ENCODE peak calls at places on chromosomes 2 and 18, in four cellular contexts. One of them, this sample, is unnamed.

GRCh38 chr2:153645640-153646039 is 167.1 kb upstream of the RPRM start:
- DNase-seq in GM06990: no peak
- DNase-seq in uterus: no peak
- DNase-seq in fibroblast of mammary gland: no peak
- DNase-seq in this sample: no peak

GRCh38 chr2:109528811-109529501 is 84.8 kb downstream of the SEPTIN10 start:
- DNase-seq in fibroblast of mammary gland: no peak
- DNase-seq in uterus: no peak
- DNase-seq in GM06990: no peak
- DNase-seq in this sample: no peak

GRCh38 chr2:124048664-124049063 is 23.6 kb downstream of the CNTNAP5 start:
- DNase-seq in uterus: no peak
- DNase-seq in GM06990: no peak
- DNase-seq in fibroblast of mammary gland: no peak
- DNase-seq in this sample: no peak

GRCh38 chr2:14492920-14493503 is 139.5 kb upstream of the LRATD1 start:
- DNase-seq in uterus: no peak
- DNase-seq in GM06990: no peak
- DNase-seq in fibroblast of mammary gland: peak; percentile 93
- DNase-seq in this sample: no peak

GRCh38 chr2:30566675-30567074 is 119.6 kb downstream of the LCLAT1 start:
- DNase-seq in uterus: no peak
- DNase-seq in fibroblast of mammary gland: peak; percentile 69
- DNase-seq in GM06990: no peak
- DNase-seq in this sample: no peak

GRCh38 chr2:240051697-240052096 is 1.6 kb downstream of the OR6B3 start:
- DNase-seq in uterus: no peak
- DNase-seq in GM06990: no peak
- DNase-seq in fibroblast of mammary gland: no peak
- DNase-seq in this sample: no peak

GRCh38 chr2:33477473-33478468 is 1.3 kb downstream of the RASGRP3 start:
- DNase-seq in uterus: no peak
- DNase-seq in GM06990: no peak
- DNase-seq in fibroblast of mammary gland: no peak
- DNase-seq in this sample: peak; percentile 91

GRCh38 chr2:23616630-23617029 is 231.7 kb downstream of the KLHL29 start:
- DNase-seq in uterus: no peak
- DNase-seq in GM06990: no peak
- DNase-seq in fibroblast of mammary gland: no peak
- DNase-seq in this sample: no peak

GRCh38 chr18:63775166-63775730 is at the start of gene SERPINB7:
- DNase-seq in GM06990: no peak
- DNase-seq in uterus: no peak
- DNase-seq in fibroblast of mammary gland: peak; percentile 93
- DNase-seq in this sample: no peak

GRCh38 chr18:44536041-44536440 is 144.6 kb upstream of the SETBP1 start:
- DNase-seq in GM06990: no peak
- DNase-seq in uterus: no peak
- DNase-seq in fibroblast of mammary gland: peak; percentile 90
- DNase-seq in this sample: no peak

GRCh38 chr2:99697811-99698568 is 208.2 kb upstream of the REV1 start:
- DNase-seq in fibroblast of mammary gland: peak; percentile 83
- DNase-seq in GM06990: no peak
- DNase-seq in uterus: no peak
- DNase-seq in this sample: no peak

GRCh38 chr2:9803023-9803805 is 40.1 kb upstream of the TAF1B start:
- DNase-seq in GM06990: no peak
- DNase-seq in fibroblast of mammary gland: peak; percentile 60
- DNase-seq in uterus: no peak
- DNase-seq in this sample: no peak

GRCh38 chr2:240477916-240478315 is 42.5 kb downstream of the GPC1 start:
- DNase-seq in uterus: no peak
- DNase-seq in GM06990: no peak
- DNase-seq in fibroblast of mammary gland: no peak
- DNase-seq in this sample: no peak

GRCh38 chr2:84257871-84258270 is 201.2 kb downstream of the SUCLG1 start:
- DNase-seq in GM06990: no peak
- DNase-seq in fibroblast of mammary gland: no peak
- DNase-seq in uterus: no peak
- DNase-seq in this sample: no peak

GRCh38 chr2:174486614-174487535 is at the start of gene GPR155:
- DNase-seq in uterus: peak; percentile 99
- DNase-seq in fibroblast of mammary gland: peak; percentile 96
- DNase-seq in GM06990: peak; percentile 95
- DNase-seq in this sample: peak; percentile 100

GRCh38 chr2:239570971-239571520 is 170.2 kb upstream of the HDAC4 start:
- DNase-seq in uterus: no peak
- DNase-seq in GM06990: no peak
- DNase-seq in fibroblast of mammary gland: no peak
- DNase-seq in this sample: no peak

GRCh38 chr18:46096651-46097300 is 1.3 kb downstream of the ATP5F1A start:
- DNase-seq in GM06990: no peak
- DNase-seq in fibroblast of mammary gland: peak; percentile 19
- DNase-seq in uterus: no peak
- DNase-seq in this sample: peak; percentile 65

GRCh38 chr2:219726916-219727315 is 99.5 kb downstream of the SLC4A3 start:
- DNase-seq in GM06990: no peak
- DNase-seq in fibroblast of mammary gland: no peak
- DNase-seq in uterus: no peak
- DNase-seq in this sample: no peak

GRCh38 chr2:27086722-27087446 is at the start of gene KHK:
- DNase-seq in GM06990: no peak
- DNase-seq in uterus: peak; percentile 66
- DNase-seq in fibroblast of mammary gland: no peak
- DNase-seq in this sample: no peak

GRCh38 chr2:162301151-162301804 is 17.2 kb downstream of the IFIH1 start:
- DNase-seq in uterus: peak; percentile 41
- DNase-seq in fibroblast of mammary gland: peak; percentile 74
- DNase-seq in GM06990: peak; percentile 28
- DNase-seq in this sample: peak; percentile 67

GRCh38 chr2:241413929-241414580 is 58.0 kb downstream of the FARP2 start:
- DNase-seq in GM06990: no peak
- DNase-seq in uterus: no peak
- DNase-seq in fibroblast of mammary gland: peak; percentile 45
- DNase-seq in this sample: no peak

GRCh38 chr18:46332956-46333355 is 228.8 kb downstream of the HAUS1 start:
- DNase-seq in GM06990: no peak
- DNase-seq in uterus: no peak
- DNase-seq in fibroblast of mammary gland: no peak
- DNase-seq in this sample: no peak

GRCh38 chr2:60554649-60555065 is 1.2 kb upstream of the BCL11A start:
- DNase-seq in GM06990: no peak
- DNase-seq in uterus: no peak
- DNase-seq in fibroblast of mammary gland: no peak
- DNase-seq in this sample: no peak

GRCh38 chr2:216696321-216696720 is 972 bp upstream of the IGFBP5 start:
- DNase-seq in GM06990: no peak
- DNase-seq in uterus: peak; percentile 15
- DNase-seq in fibroblast of mammary gland: no peak
- DNase-seq in this sample: no peak

DNA sequence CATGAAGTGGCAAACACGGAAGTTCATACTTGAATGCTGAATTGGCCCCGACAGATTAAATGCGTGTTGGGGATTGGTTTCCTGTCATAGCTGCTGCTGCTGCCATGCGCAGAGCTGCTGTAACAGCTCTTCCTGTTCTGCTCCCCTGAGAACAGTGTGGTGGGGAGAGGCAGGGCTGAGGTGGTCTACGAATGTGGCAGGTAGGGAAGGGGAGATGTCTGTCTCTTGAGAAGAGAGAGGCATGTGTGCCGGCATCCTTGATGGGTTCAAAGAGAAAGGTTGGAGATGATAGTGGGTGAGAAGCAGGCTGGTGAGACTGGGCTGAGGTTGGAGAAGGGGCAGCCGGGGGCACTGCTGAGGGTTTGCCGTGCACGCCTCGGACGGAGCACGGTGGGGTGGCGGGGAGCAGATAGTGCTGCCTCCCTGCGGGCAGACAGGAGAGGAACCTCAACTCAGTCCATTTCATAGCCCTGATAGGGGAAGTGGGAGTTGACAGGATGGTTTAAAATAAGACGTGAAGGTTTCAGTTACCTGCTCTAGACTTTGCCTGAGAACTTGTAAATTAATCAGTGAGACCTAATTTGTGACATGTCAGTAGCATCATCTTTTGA is 46.1 kb downstream of the TMEM185B start:
- DNase-seq in uterus: no peak
- DNase-seq in GM06990: peak; percentile 90
- DNase-seq in fibroblast of mammary gland: no peak
- DNase-seq in this sample: peak; percentile 95
- TF ChIP-seq CTCF in uterus: no peak
- TF ChIP-seq CTCF in GM06990: peak; percentile 82
- TF ChIP-seq CTCF in fibroblast of mammary gland: no peak
- TF ChIP-seq CTCF in this sample: peak; percentile 76

GRCh38 chr2:78861546-78861945 is 164.0 kb upstream of the REG3G start:
- DNase-seq in GM06990: no peak
- DNase-seq in fibroblast of mammary gland: no peak
- DNase-seq in uterus: no peak
- DNase-seq in this sample: peak; percentile 21
- TF ChIP-seq CTCF in GM06990: peak; percentile 29
- TF ChIP-seq CTCF in fibroblast of mammary gland: no peak
- TF ChIP-seq CTCF in uterus: no peak
- TF ChIP-seq CTCF in this sample: peak; percentile 36

GRCh38 chr2:226330206-226330605 is 469.4 kb downstream of the IRS1 start:
- DNase-seq in uterus: no peak
- DNase-seq in fibroblast of mammary gland: no peak
- DNase-seq in GM06990: no peak
- DNase-seq in this sample: no peak

GRCh38 chr2:226334981-226335720 is 464.5 kb downstream of the IRS1 start:
- DNase-seq in uterus: no peak
- DNase-seq in fibroblast of mammary gland: peak; percentile 10
- DNase-seq in GM06990: peak; percentile 17
- DNase-seq in this sample: no peak

GRCh38 chr2:226336283-226336682 is 463.3 kb downstream of the IRS1 start:
- DNase-seq in fibroblast of mammary gland: no peak
- DNase-seq in uterus: no peak
- DNase-seq in GM06990: no peak
- DNase-seq in this sample: no peak

GRCh38 chr2:226329180-226329579 is 470.4 kb downstream of the IRS1 start:
- DNase-seq in fibroblast of mammary gland: no peak
- DNase-seq in uterus: no peak
- DNase-seq in GM06990: no peak
- DNase-seq in this sample: no peak

DNA sequence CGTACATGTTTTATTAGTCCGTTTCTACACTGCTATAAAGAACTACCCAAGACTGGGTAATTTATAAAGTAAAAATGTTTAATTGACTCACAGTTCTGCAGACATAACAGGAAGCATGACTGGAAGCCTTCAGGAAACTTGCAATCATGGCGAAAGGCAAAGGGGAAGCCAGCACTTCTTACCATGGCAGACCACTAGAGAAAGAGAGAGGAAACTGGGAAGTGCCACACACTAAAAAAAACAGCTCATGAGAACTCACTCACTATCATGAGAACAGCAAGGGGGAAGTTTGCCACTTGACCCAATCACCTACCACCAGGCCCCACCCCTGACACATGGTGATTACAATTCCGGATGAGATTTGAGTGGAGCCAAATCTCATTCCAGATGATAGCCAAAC is 466.2 kb downstream of the IRS1 start:
- DNase-seq in GM06990: no peak
- DNase-seq in uterus: no peak
- DNase-seq in fibroblast of mammary gland: no peak
- DNase-seq in this sample: no peak
- TF ChIP-seq CTCF in GM06990: no peak
- TF ChIP-seq CTCF in uterus: no peak
- TF ChIP-seq CTCF in fibroblast of mammary gland: no peak
- TF ChIP-seq CTCF in this sample: no peak

DNA sequence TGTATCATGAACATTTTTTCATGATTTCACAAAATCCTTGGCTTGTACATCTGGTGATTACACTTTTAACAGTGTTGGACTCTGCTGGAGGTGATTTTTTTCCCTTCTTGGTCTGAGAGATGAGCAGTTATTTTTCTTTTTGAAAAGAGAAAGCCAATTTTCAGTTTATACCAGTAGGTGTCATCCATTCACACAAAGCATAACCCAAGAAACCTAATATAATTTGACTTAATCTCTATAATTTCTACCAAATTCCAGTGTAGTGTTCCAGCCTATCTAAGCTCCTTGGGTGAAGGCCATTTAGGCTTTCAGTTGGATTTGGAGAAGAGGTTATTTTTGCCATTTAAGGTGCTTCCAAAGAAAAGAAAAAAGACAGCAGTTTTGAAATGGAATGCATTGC is 7.7 kb upstream of the ICOS start:
- DNase-seq in uterus: no peak
- DNase-seq in fibroblast of mammary gland: peak; percentile 20
- DNase-seq in GM06990: no peak
- DNase-seq in this sample: no peak
- TF ChIP-seq CTCF in uterus: no peak
- TF ChIP-seq CTCF in fibroblast of mammary gland: peak; percentile 51
- TF ChIP-seq CTCF in GM06990: peak; percentile 53
- TF ChIP-seq CTCF in this sample: no peak

GRCh38 chr2:127197475-127198385 is 22.4 kb downstream of the CYP27C1 start:
- DNase-seq in uterus: peak; percentile 38
- DNase-seq in GM06990: peak; percentile 35
- DNase-seq in fibroblast of mammary gland: peak; percentile 58
- DNase-seq in this sample: peak; percentile 72
- TF ChIP-seq CTCF in uterus: no peak
- TF ChIP-seq CTCF in GM06990: peak; percentile 79
- TF ChIP-seq CTCF in fibroblast of mammary gland: peak; percentile 64
- TF ChIP-seq CTCF in this sample: peak; percentile 87

GRCh38 chr2:8626572-8626971 is 55.3 kb upstream of the ID2 start:
- DNase-seq in GM06990: no peak
- DNase-seq in fibroblast of mammary gland: no peak
- DNase-seq in uterus: peak; percentile 13
- DNase-seq in this sample: no peak

GRCh38 chr2:8628870-8629209 is 53.0 kb upstream of the ID2 start:
- DNase-seq in uterus: no peak
- DNase-seq in GM06990: peak; percentile 39
- DNase-seq in fibroblast of mammary gland: no peak
- DNase-seq in this sample: peak; percentile 48

GRCh38 chr2:8628179-8628869 is 53.5 kb upstream of the ID2 start:
- DNase-seq in GM06990: peak; percentile 39
- DNase-seq in uterus: no peak
- DNase-seq in fibroblast of mammary gland: no peak
- DNase-seq in this sample: no peak

GRCh38 chr2:8627019-8627691 is 54.7 kb upstream of the ID2 start:
- DNase-seq in GM06990: no peak
- DNase-seq in fibroblast of mammary gland: no peak
- DNase-seq in uterus: no peak
- DNase-seq in this sample: no peak

DNA sequence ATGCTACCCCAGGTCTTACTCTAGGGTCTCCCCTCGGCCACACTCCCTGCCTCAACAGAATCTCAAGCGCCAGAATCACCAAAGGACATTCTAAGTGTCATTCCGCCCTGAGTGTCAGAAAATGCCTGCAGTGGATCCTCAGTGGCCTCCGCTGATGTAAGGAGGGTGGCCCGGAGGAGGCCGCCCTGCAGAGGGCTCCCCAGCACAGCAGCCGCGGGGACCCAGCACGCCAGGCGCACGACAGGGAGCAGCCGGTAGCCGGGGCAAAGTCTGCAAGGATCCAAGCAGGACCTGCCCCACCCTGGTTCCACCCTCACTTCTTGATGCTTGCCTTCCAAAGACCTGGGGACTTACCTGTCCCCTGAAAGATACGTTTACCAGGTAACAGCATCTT is 54.2 kb upstream of the ID2 start:
- DNase-seq in uterus: no peak
- DNase-seq in fibroblast of mammary gland: no peak
- DNase-seq in GM06990: no peak
- DNase-seq in this sample: no peak
- TF ChIP-seq CTCF in uterus: no peak
- TF ChIP-seq CTCF in fibroblast of mammary gland: no peak
- TF ChIP-seq CTCF in GM06990: no peak
- TF ChIP-seq CTCF in this sample: no peak

This sample was measured in GM12865.